ENCODE peak calls at places on chromosome 7, in four cellular contexts. O, R, P and M are unnamed samples.

GRCh38 chr7:81158189-81158588 is 239.3 kb upstream of the SEMA3C start:
- DNase-seq in O (no peak), R (no peak), P (no peak), M (no peak)

GRCh38 chr7:55964802-55965470 is 551 bp downstream of the NIPSNAP2 start:
- DNase-seq in R (peak; percentile 57), O (peak; percentile 90), P (peak; percentile 86), M (peak; percentile 81)

GRCh38 chr7:104790440-104790839 is 223.6 kb upstream of the KMT2E start:
- DNase-seq in R (no peak), P (no peak), O (no peak), M (no peak)

GRCh38 chr7:157905740-157906461 is 569.1 kb downstream of the DNAJB6 start:
- DNase-seq in P (no peak), R (no peak), O (peak; percentile 59), M (no peak)

GRCh38 chr7:80218723-80219122 is 84.1 kb downstream of the GNAI1 start:
- DNase-seq in O (no peak), P (no peak), R (no peak), M (no peak)

GRCh38 chr7:111259991-111260390 is 169.1 kb downstream of the LRRN3 start:
- DNase-seq in R (no peak), P (no peak), O (no peak), M (no peak)

GRCh38 chr7:75048435-75049379 is 24.9 kb downstream of the RCC1L start:
- DNase-seq in O (no peak), R (no peak), P (no peak), M (no peak)

GRCh38 chr7:82194011-82194410 is 249.6 kb downstream of the CACNA2D1 start:
- DNase-seq in P (no peak), R (no peak), O (no peak), M (no peak)

GRCh38 chr7:129363-130221 is 62.8 kb upstream of the FAM20C start:
- DNase-seq in P (no peak), R (no peak), O (no peak), M (no peak)

GRCh38 chr7:22564511-22565045 is 64.6 kb upstream of the STEAP1B start:
- DNase-seq in P (peak; percentile 38), O (peak; percentile 64), R (no peak), M (no peak)
- H3K4me1 ChIP-seq in P (peaks cover 57% of the 10 kb centered on the region), O (peaks cover 49% of the 10 kb centered on the region), R (no peaks in the 10 kb centered on the region), M (no peaks in the 10 kb centered on the region)

GRCh38 chr7:116167177-116167576 is 43.2 kb upstream of the TES start:
- DNase-seq in P (no peak), R (no peak), O (no peak), M (no peak)
- TF ChIP-seq CTCF in P (no peak), R (no peak), O (no peak), M (no peak)

DNA sequence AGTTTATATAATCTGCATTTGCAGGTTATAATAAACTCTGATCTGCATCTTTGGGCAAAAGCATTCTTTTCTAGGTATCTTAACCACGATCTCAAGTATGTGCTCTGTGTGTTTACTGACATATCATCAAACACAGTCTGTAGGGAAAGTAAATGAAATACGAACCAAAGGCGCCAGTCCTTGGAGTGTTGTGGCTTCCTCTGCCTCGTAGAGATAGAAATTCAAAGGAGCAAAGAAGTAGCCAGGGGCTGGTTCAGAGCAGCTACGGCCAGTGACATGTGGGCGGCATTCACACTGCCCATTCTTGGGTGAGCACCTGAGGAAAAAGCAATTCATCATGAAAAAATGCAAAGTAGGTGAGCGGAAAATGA is 38.7 kb downstream of the LAMB4 start:
- DNase-seq in R (no peak), P (no peak), O (no peak), M (no peak)
- H3K4me1 ChIP-seq in R (no peaks in the 10 kb centered on the region), P (peaks cover 25% of the 10 kb centered on the region), O (peaks cover 28% of the 10 kb centered on the region), M (peaks cover 15% of the 10 kb centered on the region)

GRCh38 chr7:43296306-43296705 is 183.9 kb downstream of the HECW1 start:
- DNase-seq in R (no peak), O (no peak), P (peak; percentile 22), M (no peak)
- TF ChIP-seq CTCF in R (no peak), O (no peak), P (no peak), M (no peak)

GRCh38 chr7:12801107-12801506 is 113.7 kb downstream of the ARL4A start:
- DNase-seq in O (no peak), R (no peak), P (peak; percentile 72), M (peak; percentile 86)
- H3K4me1 ChIP-seq in O (peaks cover 8% of the 10 kb centered on the region), R (no peaks in the 10 kb centered on the region), P (peaks cover 24% of the 10 kb centered on the region), M (peaks cover 5% of the 10 kb centered on the region)

GRCh38 chr7:33091641-33092191 is 17.5 kb downstream of the RP9 start:
- DNase-seq in O (no peak), R (no peak), P (no peak), M (no peak)
- TF ChIP-seq CTCF in O (no peak), R (no peak), P (no peak), M (no peak)

GRCh38 chr7:138000081-138000701 is 1.7 kb downstream of the CREB3L2 start:
- DNase-seq in P (peak; percentile 53), O (peak; percentile 69), R (no peak), M (no peak)
- H3K4me1 ChIP-seq in P (peaks cover 37% of the 10 kb centered on the region), O (peaks cover 42% of the 10 kb centered on the region), R (no peaks in the 10 kb centered on the region), M (peaks cover 9% of the 10 kb centered on the region)

DNA sequence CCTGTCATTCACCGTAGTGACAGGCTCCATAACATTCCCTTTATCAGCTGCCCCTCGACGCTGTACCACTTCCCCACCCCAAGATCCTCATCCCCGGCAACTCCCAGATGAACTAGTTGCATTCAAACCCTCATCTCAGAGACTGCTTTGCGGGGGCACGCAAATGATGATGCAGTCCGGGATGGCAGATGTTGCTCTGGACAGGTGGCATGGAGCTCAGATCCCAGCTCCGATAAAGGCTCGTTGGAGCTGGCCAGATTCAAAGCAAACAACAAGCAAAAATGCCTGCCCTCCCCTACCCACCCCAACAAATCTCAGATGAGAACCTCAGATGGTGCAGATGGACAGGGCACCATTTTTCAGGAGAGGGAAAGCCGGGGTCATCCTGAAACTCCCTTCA is 46.7 kb downstream of the CARD11 start:
- DNase-seq in P (no peak), R (no peak), O (no peak), M (no peak)
- TF ChIP-seq CTCF in P (no peak), R (no peak), O (no peak), M (no peak)

GRCh38 chr7:66105263-66105748 is 9.3 kb upstream of the CRCP start:
- DNase-seq in O (no peak), P (no peak), R (no peak), M (no peak)
- H3K4me1 ChIP-seq in O (no peaks in the 10 kb centered on the region), P (peaks cover 6% of the 10 kb centered on the region), R (no peaks in the 10 kb centered on the region), M (no peaks in the 10 kb centered on the region)

GRCh38 chr7:4641091-4641666 is 40.9 kb upstream of the FOXK1 start:
- DNase-seq in O (no peak), R (no peak), P (no peak), M (no peak)
- TF ChIP-seq CTCF in O (no peak), R (no peak), P (no peak), M (no peak)